ENCODE peak calls at places on chromosomes 3 and 15, in ten cellular contexts. L, N, S, P, G, K, Z, V, D and M are unnamed samples.

GRCh38 chr15:90001683-90002427 is 731 bp downstream of the ZNF710 start:
- DNase-seq in D (peak; percentile 57), Z (peak; percentile 35), V (no peak), S (peak; percentile 55), G (peak; percentile 81), N (peak; percentile 58), K (peak; percentile 66), L (peak; percentile 64), P (peak; percentile 59), M (peak; percentile 64)

GRCh38 chr15:40769310-40770146 is at the start of gene C15orf62:
- DNase-seq in V (peak; percentile 82), Z (no peak), P (peak; percentile 94), S (peak; percentile 73), G (no peak), K (no peak), D (peak; percentile 94), L (peak; percentile 41), N (peak; percentile 31), M (peak; percentile 57)

GRCh38 chr15:64622410-64623260 is 152.8 kb downstream of the RBPMS2 start:
- DNase-seq in K (no peak), N (no peak), L (no peak), D (no peak), P (no peak), G (no peak), V (no peak), Z (no peak), S (no peak), M (no peak)

GRCh38 chr3:144809381-144809780 is 837.8 kb downstream of the DIPK2A start:
- DNase-seq in G (no peak), K (no peak), N (no peak), D (no peak), Z (no peak), P (no peak), V (no peak), L (no peak), S (no peak), M (no peak)

GRCh38 chr15:26628879-26629529 is 143.9 kb downstream of the GABRB3 start:
- DNase-seq in L (peak; percentile 73), G (peak; percentile 87), N (peak; percentile 2), S (peak; percentile 56), Z (no peak), V (peak; percentile 5), K (peak; percentile 68), D (peak; percentile 87), P (no peak), M (peak; percentile 57)

GRCh38 chr3:184338538-184338945 is 1.1 kb downstream of the FAM131A start:
- DNase-seq in P (no peak), G (peak; percentile 88), D (no peak), N (peak; percentile 87), S (peak; percentile 57), V (no peak), L (peak; percentile 96), Z (peak; percentile 79), K (peak; percentile 85), M (peak; percentile 46)

GRCh38 chr3:122975163-122975923 is 52.2 kb downstream of the SEMA5B start:
- DNase-seq in P (peak; percentile 84), K (no peak), V (no peak), N (peak; percentile 55), Z (peak; percentile 69), L (peak; percentile 91), S (no peak), D (peak; percentile 53), G (peak; percentile 53), M (no peak)

GRCh38 chr3:141093971-141094401 is 42.8 kb downstream of the SPSB4 start:
- DNase-seq in D (no peak), V (no peak), P (peak; percentile 47), N (no peak), G (peak; percentile 82), S (peak; percentile 61), L (peak; percentile 57), Z (no peak), K (peak; percentile 81), M (peak; percentile 91)

GRCh38 chr3:99859855-99860254 is 42.2 kb downstream of the CMSS1 start:
- DNase-seq in V (peak; percentile 32), G (no peak), S (no peak), P (peak; percentile 75), N (peak; percentile 97), K (no peak), Z (no peak), D (no peak), L (no peak), M (no peak)

GRCh38 chr3:185737020-185737419 is 87.8 kb downstream of the IGF2BP2 start:
- DNase-seq in Z (no peak), V (no peak), G (no peak), S (no peak), N (peak; percentile 85), D (no peak), P (no peak), L (no peak), K (no peak), M (no peak)

GRCh38 chr3:126132751-126133511 is 47.5 kb downstream of the ALDH1L1 start:
- DNase-seq in L (peak; percentile 11), D (peak; percentile 35), N (peak; percentile 12), G (peak; percentile 37), K (no peak), V (no peak), Z (peak; percentile 14), P (no peak), S (peak; percentile 22), M (peak; percentile 6)

DNA sequence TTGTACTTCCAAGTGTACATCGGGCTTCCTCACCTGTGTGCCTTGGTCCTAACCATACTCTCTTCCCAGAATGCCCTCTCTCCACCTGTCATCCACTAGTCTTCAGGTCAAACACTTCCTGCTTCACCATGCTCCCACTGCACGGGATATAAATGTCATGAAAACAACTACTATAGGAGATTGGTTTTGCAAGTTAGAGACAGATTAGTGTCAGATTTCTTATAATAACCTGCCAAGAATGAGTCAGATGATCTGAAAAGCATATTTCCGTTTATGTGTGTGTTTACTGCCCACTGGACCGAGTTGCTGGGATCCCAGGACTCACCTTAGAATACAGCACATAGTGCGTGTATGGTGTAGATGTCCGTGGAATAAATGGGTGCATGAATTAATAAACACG is 21.4 kb downstream of the PLA1A start:
- DNase-seq in V (no peak), L (no peak), S (no peak), Z (no peak), G (no peak), P (no peak), N (no peak), K (no peak), D (no peak), M (no peak)
- H3K27ac ChIP-seq in V (no peak overlapping the region), L (no peak overlapping the region), S (no peak overlapping the region), Z (no peak overlapping the region), G (peak overlapping the region; percentile 69), P (no peak overlapping the region), N (no peak overlapping the region), K (no peak overlapping the region), D (no peak overlapping the region), M (no peak overlapping the region)

GRCh38 chr3:128617270-128617556 is 33.4 kb downstream of the RPN1 start:
- DNase-seq in S (no peak), L (no peak), N (no peak), V (no peak), D (no peak), P (no peak), K (no peak), G (no peak), Z (no peak), M (no peak)

GRCh38 chr3:128617557-128618397 is 32.8 kb downstream of the RPN1 start:
- DNase-seq in L (peak; percentile 98), D (peak; percentile 97), V (peak; percentile 71), G (peak; percentile 99), Z (peak; percentile 93), P (peak; percentile 88), S (peak; percentile 99), K (peak; percentile 98), N (peak; percentile 93), M (peak; percentile 96)

GRCh38 chr3:128619146-128619890 is 31.3 kb downstream of the RPN1 start:
- DNase-seq in V (peak; percentile 36), P (peak; percentile 77), N (peak; percentile 96), L (no peak), D (no peak), G (no peak), K (no peak), Z (peak; percentile 87), S (no peak), M (no peak)

GRCh38 chr3:128618398-128618726 is 32.3 kb downstream of the RPN1 start:
- DNase-seq in Z (no peak), V (no peak), K (no peak), S (no peak), D (no peak), G (no peak), N (no peak), P (no peak), L (no peak), M (no peak)

DNA sequence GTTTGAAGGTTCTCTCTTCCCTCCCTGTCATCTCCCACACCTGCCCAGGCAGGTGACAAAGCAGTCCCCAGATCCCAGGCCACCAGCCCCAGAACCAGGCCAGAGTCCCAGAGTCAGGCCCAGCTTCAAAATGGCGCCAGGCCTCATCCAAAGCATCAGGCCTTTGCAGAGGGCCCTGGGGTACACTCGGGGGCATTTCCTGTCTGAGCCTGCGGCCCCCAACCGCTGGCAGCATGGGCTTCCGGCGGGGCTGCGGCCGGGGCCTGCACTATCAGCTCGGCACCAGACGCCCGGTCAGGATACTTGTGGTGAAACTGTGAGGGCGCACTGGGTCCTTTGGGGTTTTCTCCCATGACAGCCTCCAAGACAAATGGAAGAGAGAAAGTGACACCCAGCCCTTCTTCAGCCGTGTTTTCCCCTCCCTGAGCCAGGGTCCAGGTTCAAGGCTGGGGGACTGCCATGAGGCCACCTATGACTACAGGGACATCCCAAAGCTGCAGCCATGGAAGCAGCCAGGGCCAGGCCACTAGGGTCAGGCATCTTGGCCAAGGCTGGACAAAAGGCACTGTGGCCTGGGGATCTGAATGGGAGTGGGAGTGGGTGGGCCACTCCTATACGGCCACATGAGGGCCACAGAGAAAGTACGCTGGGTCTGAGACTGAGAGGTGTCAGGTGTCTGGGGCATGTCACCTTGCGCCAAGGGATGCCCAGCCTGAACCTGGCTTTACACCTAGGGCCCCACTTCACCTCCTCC is 33.9 kb downstream of the RPN1 start:
- DNase-seq in P (no peak), L (no peak), G (no peak), V (no peak), Z (no peak), S (no peak), N (no peak), K (no peak), D (no peak), M (peak; percentile 69)
- H3K4me3 ChIP-seq in P (no peak overlapping the region), L (no peak overlapping the region), G (peak overlapping the region; percentile 99), V (no peak overlapping the region), Z (no peak overlapping the region), S (peak overlapping the region; percentile 60), N (no peak overlapping the region), K (peak overlapping the region; percentile 88), D (peak overlapping the region; percentile 89), M (no peak overlapping the region)

DNA sequence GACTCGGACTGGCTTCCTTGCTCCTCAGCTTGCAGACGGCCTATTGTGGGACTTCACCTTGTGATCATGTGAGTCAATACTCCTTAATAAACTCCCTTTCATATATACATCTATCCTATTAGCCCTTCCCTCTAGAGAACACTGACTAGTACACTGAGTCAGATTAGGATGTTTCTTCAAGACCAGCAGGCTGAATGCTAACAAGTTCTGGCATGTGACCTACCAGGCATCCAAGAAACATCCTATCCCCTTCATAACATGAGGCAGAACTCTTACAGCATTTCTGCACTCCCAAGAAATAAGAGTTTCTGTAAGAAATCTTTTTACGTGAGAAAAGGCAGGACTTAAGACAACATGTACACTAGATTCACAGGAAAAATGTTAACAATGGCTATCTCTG is 9.3 kb downstream of the CFAP92 start:
- DNase-seq in P (peak; percentile 95), Z (no peak), K (no peak), S (no peak), L (no peak), V (peak; percentile 78), G (no peak), D (no peak), N (peak; percentile 73), M (no peak)
- H3K27ac ChIP-seq in P (peak overlapping the region; percentile 70), Z (no peak overlapping the region), K (no peak overlapping the region), S (no peak overlapping the region), L (no peak overlapping the region), V (peak overlapping the region; percentile 81), G (no peak overlapping the region), D (no peak overlapping the region), N (no peak overlapping the region), M (no peak overlapping the region)

GRCh38 chr15:74891469-74891868 is 1.6 kb downstream of the MPI start:
- DNase-seq in L (no peak), N (no peak), P (no peak), G (no peak), S (peak; percentile 27), V (no peak), D (no peak), Z (no peak), K (no peak), M (peak; percentile 69)
- H3K4me3 ChIP-seq in L (no peak overlapping the region), N (no peak overlapping the region), P (no peak overlapping the region), G (peak overlapping the region; percentile 95), S (no peak overlapping the region), V (no peak overlapping the region), D (no peak overlapping the region), Z (no peak overlapping the region), K (peak overlapping the region; percentile 96), M (no peak overlapping the region)